ENCODE peak calls at places on chromosomes 7 and 10, in seven cellular contexts. R, J, U, G, H, Y and Z are unnamed samples.
A peak's percentile ranks its signal among the peaks of the same experiment; 100 is the strongest.

GRCh38 chr7:117008849-117009531 is 55.7 kb downstream of the ST7 start:
- DNase-seq in R (no peak), J (peak; percentile 70), U (peak; percentile 80), G (no peak), H (no peak), Y (no peak), Z (no peak)

GRCh38 chr10:119104653-119105024 is 726 bp downstream of the DENND10 start:
- DNase-seq in R (peak; percentile 50), J (no peak), U (no peak), G (peak; percentile 60), H (peak; percentile 39), Y (no peak), Z (no peak)

GRCh38 chr10:118108194-118109026 is 61.7 kb upstream of the RAB11FIP2 start:
- DNase-seq in R (no peak), J (no peak), U (no peak), G (no peak), H (peak; percentile 61), Y (no peak), Z (peak; percentile 62)

GRCh38 chr10:29585488-29585976 is 49.2 kb downstream of the SVIL start:
- DNase-seq in R (no peak), J (no peak), U (peak; percentile 30), G (no peak), H (no peak), Y (no peak), Z (no peak)

GRCh38 chr7:122412886-122413285 is 108.3 kb upstream of the FEZF1 start:
- DNase-seq in R (peak; percentile 14), J (peak; percentile 91), U (peak; percentile 80), G (no peak), H (no peak), Y (no peak), Z (peak; percentile 2)

GRCh38 chr7:28155019-28155660 is 25.5 kb downstream of the JAZF1 start:
- DNase-seq in R (no peak), J (no peak), U (peak; percentile 29), G (no peak), H (no peak), Y (no peak), Z (no peak)

GRCh38 chr10:67802767-67803538 is 35.0 kb downstream of the DNAJC12 start:
- DNase-seq in R (no peak), J (no peak), U (no peak), G (peak; percentile 54), H (no peak), Y (no peak), Z (no peak)

GRCh38 chr10:123136221-123136805 is 543 bp downstream of the HMX3 start:
- DNase-seq in R (no peak), J (no peak), U (no peak), G (no peak), H (no peak), Y (no peak), Z (no peak)

GRCh38 chr10:20839141-20839540 is 58.0 kb downstream of the NEBL start:
- DNase-seq in R (no peak), J (no peak), U (peak; percentile 38), G (no peak), H (no peak), Y (no peak), Z (peak; percentile 89)

GRCh38 chr10:73247509-73248258 is 629 bp upstream of the DNAJC9 start:
- DNase-seq in R (no peak), J (no peak), U (no peak), G (no peak), H (no peak), Y (no peak), Z (no peak)

GRCh38 chr10:43350686-43351085 is 20.8 kb upstream of the FXYD4 start:
- DNase-seq in R (no peak), J (no peak), U (no peak), G (no peak), H (no peak), Y (no peak), Z (no peak)

GRCh38 chr10:91349381-91349780 is 60.8 kb upstream of the HECTD2 start:
- DNase-seq in R (no peak), J (peak; percentile 98), U (peak; percentile 98), G (no peak), H (no peak), Y (no peak), Z (peak; percentile 78)

GRCh38 chr10:124693801-124694416 is 50.3 kb downstream of the FAM53B start:
- DNase-seq in R (no peak), J (no peak), U (no peak), G (no peak), H (no peak), Y (no peak), Z (no peak)

GRCh38 chr7:96747413-96747940 is 37.8 kb upstream of the SEM1 start:
- DNase-seq in R (no peak), J (no peak), U (no peak), G (no peak), H (no peak), Y (no peak), Z (no peak)

GRCh38 chr7:41967156-41967555 is 264.3 kb upstream of the INHBA start:
- DNase-seq in R (no peak), J (peak; percentile 74), U (peak; percentile 66), G (no peak), H (no peak), Y (no peak), Z (peak; percentile 61)

GRCh38 chr10:18738835-18739234 is 79.6 kb downstream of the ARL5B start:
- DNase-seq in R (no peak), J (no peak), U (peak; percentile 10), G (no peak), H (no peak), Y (no peak), Z (no peak)

GRCh38 chr10:124005991-124006392 is 87.4 kb downstream of the CHST15 start:
- DNase-seq in R (peak; percentile 25), J (no peak), U (peak; percentile 52), G (no peak), H (no peak), Y (no peak), Z (no peak)

GRCh38 chr10:22503315-22504090 is 158.2 kb downstream of the SPAG6 start:
- DNase-seq in R (no peak), J (no peak), U (no peak), G (no peak), H (peak; percentile 74), Y (no peak), Z (peak; percentile 44)

GRCh38 chr7:70630647-70631457 is 501.1 kb upstream of the GALNT17 start:
- DNase-seq in R (peak; percentile 31), J (peak; percentile 6), U (no peak), G (no peak), H (peak; percentile 64), Y (no peak), Z (no peak)

GRCh38 chr7:98730331-98730730 is 113.2 kb downstream of the NPTX2 start:
- DNase-seq in R (no peak), J (no peak), U (no peak), G (no peak), H (no peak), Y (no peak), Z (no peak)

GRCh38 chr10:75611081-75611971 is 179.9 kb downstream of the LRMDA start:
- DNase-seq in R (no peak), J (no peak), U (no peak), G (no peak), H (no peak), Y (no peak), Z (no peak)